ENCODE peak calls at places on chromosomes 4 and X, in eight cellular contexts. One of them, this sample, is unnamed.
A peak's percentile ranks its signal among the peaks of the same experiment; 100 is the strongest.

GRCh38 chrX:51395807-51396728 is 63.4 kb downstream of the NUDT10 start:
- ATAC-seq in effector memory CD8-positive, alpha-beta T cell: peak; percentile 91
- ATAC-seq in T-cell: peak; percentile 87
- ATAC-seq in Right ventricle myocardium superior: no peak
- ATAC-seq in gastroesophageal sphincter: peak; percentile 58
- ATAC-seq in heart left ventricle: peak; percentile 39
- ATAC-seq in natural killer cell: peak; percentile 64
- ATAC-seq in stimulated activated effector memory CD8-positive, alpha-beta T cell treated with anti-CD3 and anti-CD28 coated beads, Interleukin-12 subunit alpha, Interleukin-12 subunit beta, amount 100 ng/mL, for 72 hours: peak; percentile 73
- ATAC-seq in this sample: peak; percentile 80

GRCh38 chrX:75642811-75643361 is 120.0 kb upstream of the ZDHHC15 start:
- ATAC-seq in gastroesophageal sphincter: no peak
- ATAC-seq in Right ventricle myocardium superior: no peak
- ATAC-seq in heart left ventricle: no peak
- ATAC-seq in T-cell: no peak
- ATAC-seq in natural killer cell: no peak
- ATAC-seq in effector memory CD8-positive, alpha-beta T cell: no peak
- ATAC-seq in stimulated activated effector memory CD8-positive, alpha-beta T cell treated with anti-CD3 and anti-CD28 coated beads, Interleukin-12 subunit alpha, Interleukin-12 subunit beta, amount 100 ng/mL, for 72 hours: no peak
- ATAC-seq in this sample: no peak

GRCh38 chrX:44439242-44439641 is 95.8 kb upstream of the EFHC2 start:
- ATAC-seq in effector memory CD8-positive, alpha-beta T cell: no peak
- ATAC-seq in heart left ventricle: no peak
- ATAC-seq in natural killer cell: no peak
- ATAC-seq in gastroesophageal sphincter: no peak
- ATAC-seq in Right ventricle myocardium superior: no peak
- ATAC-seq in stimulated activated effector memory CD8-positive, alpha-beta T cell treated with anti-CD3 and anti-CD28 coated beads, Interleukin-12 subunit alpha, Interleukin-12 subunit beta, amount 100 ng/mL, for 72 hours: no peak
- ATAC-seq in T-cell: no peak
- ATAC-seq in this sample: no peak

GRCh38 chr4:38078590-38079381 is 118.6 kb downstream of the PTTG2 start:
- ATAC-seq in gastroesophageal sphincter: no peak
- ATAC-seq in T-cell: no peak
- ATAC-seq in Right ventricle myocardium superior: peak; percentile 31
- ATAC-seq in effector memory CD8-positive, alpha-beta T cell: no peak
- ATAC-seq in heart left ventricle: no peak
- ATAC-seq in natural killer cell: peak; percentile 72
- ATAC-seq in stimulated activated effector memory CD8-positive, alpha-beta T cell treated with anti-CD3 and anti-CD28 coated beads, Interleukin-12 subunit alpha, Interleukin-12 subunit beta, amount 100 ng/mL, for 72 hours: peak; percentile 62
- ATAC-seq in this sample: peak; percentile 70

GRCh38 chr4:175935016-175935661 is 123.1 kb upstream of the GPM6A start:
- ATAC-seq in effector memory CD8-positive, alpha-beta T cell: no peak
- ATAC-seq in T-cell: no peak
- ATAC-seq in gastroesophageal sphincter: no peak
- ATAC-seq in heart left ventricle: no peak
- ATAC-seq in stimulated activated effector memory CD8-positive, alpha-beta T cell treated with anti-CD3 and anti-CD28 coated beads, Interleukin-12 subunit alpha, Interleukin-12 subunit beta, amount 100 ng/mL, for 72 hours: no peak
- ATAC-seq in Right ventricle myocardium superior: no peak
- ATAC-seq in natural killer cell: no peak
- ATAC-seq in this sample: no peak

GRCh38 chrX:143472334-143472938 is 44.8 kb downstream of the SPANXN3 start:
- ATAC-seq in gastroesophageal sphincter: no peak
- ATAC-seq in stimulated activated effector memory CD8-positive, alpha-beta T cell treated with anti-CD3 and anti-CD28 coated beads, Interleukin-12 subunit alpha, Interleukin-12 subunit beta, amount 100 ng/mL, for 72 hours: no peak
- ATAC-seq in natural killer cell: no peak
- ATAC-seq in Right ventricle myocardium superior: no peak
- ATAC-seq in heart left ventricle: no peak
- ATAC-seq in T-cell: no peak
- ATAC-seq in effector memory CD8-positive, alpha-beta T cell: no peak
- ATAC-seq in this sample: no peak

GRCh38 chr4:168679397-168680176 is 182.7 kb downstream of the PALLD start:
- ATAC-seq in natural killer cell: no peak
- ATAC-seq in Right ventricle myocardium superior: no peak
- ATAC-seq in T-cell: no peak
- ATAC-seq in gastroesophageal sphincter: no peak
- ATAC-seq in heart left ventricle: peak; percentile 9
- ATAC-seq in stimulated activated effector memory CD8-positive, alpha-beta T cell treated with anti-CD3 and anti-CD28 coated beads, Interleukin-12 subunit alpha, Interleukin-12 subunit beta, amount 100 ng/mL, for 72 hours: no peak
- ATAC-seq in effector memory CD8-positive, alpha-beta T cell: no peak
- ATAC-seq in this sample: no peak

GRCh38 chr4:54930226-54930625 is 195.2 kb downstream of the KDR start:
- ATAC-seq in gastroesophageal sphincter: peak; percentile 43
- ATAC-seq in effector memory CD8-positive, alpha-beta T cell: no peak
- ATAC-seq in Right ventricle myocardium superior: peak; percentile 52
- ATAC-seq in stimulated activated effector memory CD8-positive, alpha-beta T cell treated with anti-CD3 and anti-CD28 coated beads, Interleukin-12 subunit alpha, Interleukin-12 subunit beta, amount 100 ng/mL, for 72 hours: peak; percentile 74
- ATAC-seq in natural killer cell: no peak
- ATAC-seq in heart left ventricle: peak; percentile 71
- ATAC-seq in T-cell: no peak
- ATAC-seq in this sample: no peak

GRCh38 chrX:21657318-21658151 is 595 bp downstream of the KLHL34 start:
- ATAC-seq in Right ventricle myocardium superior: no peak
- ATAC-seq in T-cell: peak; percentile 61
- ATAC-seq in natural killer cell: no peak
- ATAC-seq in heart left ventricle: no peak
- ATAC-seq in effector memory CD8-positive, alpha-beta T cell: no peak
- ATAC-seq in stimulated activated effector memory CD8-positive, alpha-beta T cell treated with anti-CD3 and anti-CD28 coated beads, Interleukin-12 subunit alpha, Interleukin-12 subunit beta, amount 100 ng/mL, for 72 hours: no peak
- ATAC-seq in gastroesophageal sphincter: no peak
- ATAC-seq in this sample: peak; percentile 59

GRCh38 chr4:25100156-25100555 is 60.1 kb downstream of the SEPSECS start:
- ATAC-seq in effector memory CD8-positive, alpha-beta T cell: no peak
- ATAC-seq in gastroesophageal sphincter: no peak
- ATAC-seq in natural killer cell: no peak
- ATAC-seq in stimulated activated effector memory CD8-positive, alpha-beta T cell treated with anti-CD3 and anti-CD28 coated beads, Interleukin-12 subunit alpha, Interleukin-12 subunit beta, amount 100 ng/mL, for 72 hours: no peak
- ATAC-seq in T-cell: no peak
- ATAC-seq in Right ventricle myocardium superior: no peak
- ATAC-seq in heart left ventricle: no peak
- ATAC-seq in this sample: no peak

GRCh38 chr4:109276482-109277095 is 25.9 kb downstream of the COL25A1 start:
- ATAC-seq in Right ventricle myocardium superior: no peak
- ATAC-seq in heart left ventricle: no peak
- ATAC-seq in gastroesophageal sphincter: no peak
- ATAC-seq in stimulated activated effector memory CD8-positive, alpha-beta T cell treated with anti-CD3 and anti-CD28 coated beads, Interleukin-12 subunit alpha, Interleukin-12 subunit beta, amount 100 ng/mL, for 72 hours: peak; percentile 98
- ATAC-seq in natural killer cell: no peak
- ATAC-seq in T-cell: no peak
- ATAC-seq in effector memory CD8-positive, alpha-beta T cell: no peak
- ATAC-seq in this sample: peak; percentile 73

GRCh38 chr4:95531141-95531540 is 17.6 kb downstream of the UNC5C start:
- ATAC-seq in heart left ventricle: no peak
- ATAC-seq in effector memory CD8-positive, alpha-beta T cell: no peak
- ATAC-seq in gastroesophageal sphincter: no peak
- ATAC-seq in T-cell: no peak
- ATAC-seq in natural killer cell: no peak
- ATAC-seq in Right ventricle myocardium superior: no peak
- ATAC-seq in stimulated activated effector memory CD8-positive, alpha-beta T cell treated with anti-CD3 and anti-CD28 coated beads, Interleukin-12 subunit alpha, Interleukin-12 subunit beta, amount 100 ng/mL, for 72 hours: no peak
- ATAC-seq in this sample: no peak

GRCh38 chr4:70778888-70779422 is 57.2 kb downstream of the RUFY3 start:
- ATAC-seq in Right ventricle myocardium superior: peak; percentile 75
- ATAC-seq in natural killer cell: no peak
- ATAC-seq in heart left ventricle: peak; percentile 67
- ATAC-seq in stimulated activated effector memory CD8-positive, alpha-beta T cell treated with anti-CD3 and anti-CD28 coated beads, Interleukin-12 subunit alpha, Interleukin-12 subunit beta, amount 100 ng/mL, for 72 hours: no peak
- ATAC-seq in gastroesophageal sphincter: peak; percentile 39
- ATAC-seq in T-cell: no peak
- ATAC-seq in effector memory CD8-positive, alpha-beta T cell: no peak
- ATAC-seq in this sample: no peak

GRCh38 chrX:64536740-64537139 is 141.5 kb upstream of the MTMR8 start:
- ATAC-seq in T-cell: no peak
- ATAC-seq in heart left ventricle: no peak
- ATAC-seq in stimulated activated effector memory CD8-positive, alpha-beta T cell treated with anti-CD3 and anti-CD28 coated beads, Interleukin-12 subunit alpha, Interleukin-12 subunit beta, amount 100 ng/mL, for 72 hours: no peak
- ATAC-seq in natural killer cell: no peak
- ATAC-seq in Right ventricle myocardium superior: no peak
- ATAC-seq in effector memory CD8-positive, alpha-beta T cell: no peak
- ATAC-seq in gastroesophageal sphincter: no peak
- ATAC-seq in this sample: no peak

GRCh38 chrX:48833531-48834138 is 1.8 kb downstream of the PCSK1N start:
- ATAC-seq in Right ventricle myocardium superior: no peak
- ATAC-seq in T-cell: no peak
- ATAC-seq in stimulated activated effector memory CD8-positive, alpha-beta T cell treated with anti-CD3 and anti-CD28 coated beads, Interleukin-12 subunit alpha, Interleukin-12 subunit beta, amount 100 ng/mL, for 72 hours: no peak
- ATAC-seq in natural killer cell: no peak
- ATAC-seq in heart left ventricle: no peak
- ATAC-seq in effector memory CD8-positive, alpha-beta T cell: no peak
- ATAC-seq in gastroesophageal sphincter: no peak
- ATAC-seq in this sample: no peak

GRCh38 chr4:78693777-78694456 is 82.2 kb upstream of the BMP2K start:
- ATAC-seq in heart left ventricle: peak; percentile 49
- ATAC-seq in gastroesophageal sphincter: no peak
- ATAC-seq in effector memory CD8-positive, alpha-beta T cell: no peak
- ATAC-seq in Right ventricle myocardium superior: peak; percentile 27
- ATAC-seq in stimulated activated effector memory CD8-positive, alpha-beta T cell treated with anti-CD3 and anti-CD28 coated beads, Interleukin-12 subunit alpha, Interleukin-12 subunit beta, amount 100 ng/mL, for 72 hours: no peak
- ATAC-seq in natural killer cell: no peak
- ATAC-seq in T-cell: no peak
- ATAC-seq in this sample: no peak

GRCh38 chr4:37879365-37879764 is 11.5 kb upstream of the TBC1D1 start:
- ATAC-seq in gastroesophageal sphincter: no peak
- ATAC-seq in stimulated activated effector memory CD8-positive, alpha-beta T cell treated with anti-CD3 and anti-CD28 coated beads, Interleukin-12 subunit alpha, Interleukin-12 subunit beta, amount 100 ng/mL, for 72 hours: no peak
- ATAC-seq in T-cell: no peak
- ATAC-seq in effector memory CD8-positive, alpha-beta T cell: no peak
- ATAC-seq in Right ventricle myocardium superior: no peak
- ATAC-seq in heart left ventricle: no peak
- ATAC-seq in natural killer cell: no peak
- ATAC-seq in this sample: no peak

GRCh38 chr4:64503416-64503815 is 94.2 kb upstream of the TECRL start:
- ATAC-seq in natural killer cell: no peak
- ATAC-seq in gastroesophageal sphincter: no peak
- ATAC-seq in T-cell: no peak
- ATAC-seq in stimulated activated effector memory CD8-positive, alpha-beta T cell treated with anti-CD3 and anti-CD28 coated beads, Interleukin-12 subunit alpha, Interleukin-12 subunit beta, amount 100 ng/mL, for 72 hours: no peak
- ATAC-seq in Right ventricle myocardium superior: peak; percentile 84
- ATAC-seq in heart left ventricle: peak; percentile 69
- ATAC-seq in effector memory CD8-positive, alpha-beta T cell: no peak
- ATAC-seq in this sample: no peak

GRCh38 chr4:139167774-139168444 is 9.1 kb downstream of the ELF2 start:
- ATAC-seq in effector memory CD8-positive, alpha-beta T cell: peak; percentile 24
- ATAC-seq in natural killer cell: peak; percentile 57
- ATAC-seq in gastroesophageal sphincter: peak; percentile 66
- ATAC-seq in Right ventricle myocardium superior: peak; percentile 66
- ATAC-seq in heart left ventricle: peak; percentile 77
- ATAC-seq in stimulated activated effector memory CD8-positive, alpha-beta T cell treated with anti-CD3 and anti-CD28 coated beads, Interleukin-12 subunit alpha, Interleukin-12 subunit beta, amount 100 ng/mL, for 72 hours: no peak
- ATAC-seq in T-cell: no peak
- ATAC-seq in this sample: no peak

GRCh38 chr4:5734841-5735240 is 23.8 kb downstream of the EVC start:
- ATAC-seq in effector memory CD8-positive, alpha-beta T cell: no peak
- ATAC-seq in gastroesophageal sphincter: peak; percentile 50
- ATAC-seq in Right ventricle myocardium superior: peak; percentile 84
- ATAC-seq in stimulated activated effector memory CD8-positive, alpha-beta T cell treated with anti-CD3 and anti-CD28 coated beads, Interleukin-12 subunit alpha, Interleukin-12 subunit beta, amount 100 ng/mL, for 72 hours: peak; percentile 37
- ATAC-seq in heart left ventricle: peak; percentile 69
- ATAC-seq in T-cell: no peak
- ATAC-seq in natural killer cell: no peak
- ATAC-seq in this sample: no peak

GRCh38 chr4:43132010-43132582 is 239.6 kb downstream of the GRXCR1 start:
- ATAC-seq in natural killer cell: no peak
- ATAC-seq in heart left ventricle: no peak
- ATAC-seq in Right ventricle myocardium superior: no peak
- ATAC-seq in effector memory CD8-positive, alpha-beta T cell: no peak
- ATAC-seq in stimulated activated effector memory CD8-positive, alpha-beta T cell treated with anti-CD3 and anti-CD28 coated beads, Interleukin-12 subunit alpha, Interleukin-12 subunit beta, amount 100 ng/mL, for 72 hours: no peak
- ATAC-seq in T-cell: no peak
- ATAC-seq in gastroesophageal sphincter: no peak
- ATAC-seq in this sample: no peak

GRCh38 chr4:112172180-112172579 is 26.9 kb downstream of the FAM241A start:
- ATAC-seq in T-cell: no peak
- ATAC-seq in stimulated activated effector memory CD8-positive, alpha-beta T cell treated with anti-CD3 and anti-CD28 coated beads, Interleukin-12 subunit alpha, Interleukin-12 subunit beta, amount 100 ng/mL, for 72 hours: peak; percentile 76
- ATAC-seq in natural killer cell: no peak
- ATAC-seq in heart left ventricle: no peak
- ATAC-seq in Right ventricle myocardium superior: no peak
- ATAC-seq in effector memory CD8-positive, alpha-beta T cell: no peak
- ATAC-seq in gastroesophageal sphincter: no peak
- ATAC-seq in this sample: peak; percentile 52

GRCh38 chr4:79403356-79403755 is 4.7 kb downstream of the GK2 start:
- ATAC-seq in stimulated activated effector memory CD8-positive, alpha-beta T cell treated with anti-CD3 and anti-CD28 coated beads, Interleukin-12 subunit alpha, Interleukin-12 subunit beta, amount 100 ng/mL, for 72 hours: no peak
- ATAC-seq in effector memory CD8-positive, alpha-beta T cell: no peak
- ATAC-seq in natural killer cell: no peak
- ATAC-seq in gastroesophageal sphincter: no peak
- ATAC-seq in T-cell: no peak
- ATAC-seq in heart left ventricle: no peak
- ATAC-seq in Right ventricle myocardium superior: no peak
- ATAC-seq in this sample: no peak

GRCh38 chrX:11698747-11699146 is 33.0 kb upstream of the ARHGAP6 start:
- ATAC-seq in stimulated activated effector memory CD8-positive, alpha-beta T cell treated with anti-CD3 and anti-CD28 coated beads, Interleukin-12 subunit alpha, Interleukin-12 subunit beta, amount 100 ng/mL, for 72 hours: no peak
- ATAC-seq in Right ventricle myocardium superior: peak; percentile 51
- ATAC-seq in natural killer cell: no peak
- ATAC-seq in gastroesophageal sphincter: peak; percentile 31
- ATAC-seq in heart left ventricle: peak; percentile 49
- ATAC-seq in effector memory CD8-positive, alpha-beta T cell: no peak
- ATAC-seq in T-cell: no peak
- ATAC-seq in this sample: no peak

GRCh38 chrX:16436348-16437188 is 213.4 kb upstream of the S100G start:
- ATAC-seq in natural killer cell: peak; percentile 46
- ATAC-seq in T-cell: peak; percentile 42
- ATAC-seq in stimulated activated effector memory CD8-positive, alpha-beta T cell treated with anti-CD3 and anti-CD28 coated beads, Interleukin-12 subunit alpha, Interleukin-12 subunit beta, amount 100 ng/mL, for 72 hours: peak; percentile 82
- ATAC-seq in Right ventricle myocardium superior: peak; percentile 91
- ATAC-seq in effector memory CD8-positive, alpha-beta T cell: peak; percentile 57
- ATAC-seq in heart left ventricle: peak; percentile 95
- ATAC-seq in gastroesophageal sphincter: peak; percentile 68
- ATAC-seq in this sample: peak; percentile 60

GRCh38 chr4:171565130-171565788 is 247.9 kb upstream of the GALNTL6 start:
- ATAC-seq in effector memory CD8-positive, alpha-beta T cell: no peak
- ATAC-seq in Right ventricle myocardium superior: no peak
- ATAC-seq in stimulated activated effector memory CD8-positive, alpha-beta T cell treated with anti-CD3 and anti-CD28 coated beads, Interleukin-12 subunit alpha, Interleukin-12 subunit beta, amount 100 ng/mL, for 72 hours: no peak
- ATAC-seq in gastroesophageal sphincter: no peak
- ATAC-seq in T-cell: no peak
- ATAC-seq in heart left ventricle: no peak
- ATAC-seq in natural killer cell: no peak
- ATAC-seq in this sample: no peak

GRCh38 chrX:70132244-70132643 is 1.0 kb upstream of the IGBP1 start:
- ATAC-seq in stimulated activated effector memory CD8-positive, alpha-beta T cell treated with anti-CD3 and anti-CD28 coated beads, Interleukin-12 subunit alpha, Interleukin-12 subunit beta, amount 100 ng/mL, for 72 hours: no peak
- ATAC-seq in effector memory CD8-positive, alpha-beta T cell: no peak
- ATAC-seq in gastroesophageal sphincter: no peak
- ATAC-seq in heart left ventricle: no peak
- ATAC-seq in T-cell: no peak
- ATAC-seq in Right ventricle myocardium superior: no peak
- ATAC-seq in natural killer cell: no peak
- ATAC-seq in this sample: no peak

GRCh38 chr4:74092957-74093356 is 6.0 kb downstream of the CXCL2 start:
- ATAC-seq in T-cell: no peak
- ATAC-seq in gastroesophageal sphincter: no peak
- ATAC-seq in natural killer cell: no peak
- ATAC-seq in stimulated activated effector memory CD8-positive, alpha-beta T cell treated with anti-CD3 and anti-CD28 coated beads, Interleukin-12 subunit alpha, Interleukin-12 subunit beta, amount 100 ng/mL, for 72 hours: no peak
- ATAC-seq in effector memory CD8-positive, alpha-beta T cell: no peak
- ATAC-seq in Right ventricle myocardium superior: no peak
- ATAC-seq in heart left ventricle: no peak
- ATAC-seq in this sample: no peak

GRCh38 chr4:185224597-185224996 is 15.2 kb downstream of the SNX25 start:
- ATAC-seq in natural killer cell: no peak
- ATAC-seq in effector memory CD8-positive, alpha-beta T cell: no peak
- ATAC-seq in gastroesophageal sphincter: no peak
- ATAC-seq in Right ventricle myocardium superior: no peak
- ATAC-seq in T-cell: no peak
- ATAC-seq in stimulated activated effector memory CD8-positive, alpha-beta T cell treated with anti-CD3 and anti-CD28 coated beads, Interleukin-12 subunit alpha, Interleukin-12 subunit beta, amount 100 ng/mL, for 72 hours: no peak
- ATAC-seq in heart left ventricle: no peak
- ATAC-seq in this sample: no peak

GRCh38 chrX:149870840-149871239 is 10.1 kb upstream of the MAGEA8 start:
- ATAC-seq in heart left ventricle: no peak
- ATAC-seq in gastroesophageal sphincter: no peak
- ATAC-seq in stimulated activated effector memory CD8-positive, alpha-beta T cell treated with anti-CD3 and anti-CD28 coated beads, Interleukin-12 subunit alpha, Interleukin-12 subunit beta, amount 100 ng/mL, for 72 hours: no peak
- ATAC-seq in Right ventricle myocardium superior: no peak
- ATAC-seq in T-cell: no peak
- ATAC-seq in natural killer cell: no peak
- ATAC-seq in effector memory CD8-positive, alpha-beta T cell: no peak
- ATAC-seq in this sample: no peak

GRCh38 chr4:139278956-139279722 is 886 bp downstream of the MGARP start:
- ATAC-seq in T-cell: peak; percentile 63
- ATAC-seq in stimulated activated effector memory CD8-positive, alpha-beta T cell treated with anti-CD3 and anti-CD28 coated beads, Interleukin-12 subunit alpha, Interleukin-12 subunit beta, amount 100 ng/mL, for 72 hours: peak; percentile 55
- ATAC-seq in natural killer cell: no peak
- ATAC-seq in Right ventricle myocardium superior: peak; percentile 46
- ATAC-seq in heart left ventricle: peak; percentile 50
- ATAC-seq in gastroesophageal sphincter: no peak
- ATAC-seq in effector memory CD8-positive, alpha-beta T cell: peak; percentile 50
- ATAC-seq in this sample: no peak

GRCh38 chrX:111159232-111159631 is 63.2 kb downstream of the PAK3 start:
- ATAC-seq in effector memory CD8-positive, alpha-beta T cell: no peak
- ATAC-seq in gastroesophageal sphincter: no peak
- ATAC-seq in Right ventricle myocardium superior: no peak
- ATAC-seq in stimulated activated effector memory CD8-positive, alpha-beta T cell treated with anti-CD3 and anti-CD28 coated beads, Interleukin-12 subunit alpha, Interleukin-12 subunit beta, amount 100 ng/mL, for 72 hours: no peak
- ATAC-seq in natural killer cell: no peak
- ATAC-seq in T-cell: no peak
- ATAC-seq in heart left ventricle: no peak
- ATAC-seq in this sample: no peak

GRCh38 chr4:40300371-40301162 is 34.6 kb upstream of the CHRNA9 start:
- ATAC-seq in gastroesophageal sphincter: no peak
- ATAC-seq in natural killer cell: no peak
- ATAC-seq in heart left ventricle: no peak
- ATAC-seq in Right ventricle myocardium superior: no peak
- ATAC-seq in stimulated activated effector memory CD8-positive, alpha-beta T cell treated with anti-CD3 and anti-CD28 coated beads, Interleukin-12 subunit alpha, Interleukin-12 subunit beta, amount 100 ng/mL, for 72 hours: no peak
- ATAC-seq in effector memory CD8-positive, alpha-beta T cell: no peak
- ATAC-seq in T-cell: no peak
- ATAC-seq in this sample: no peak

GRCh38 chr4:123777297-123777859 is 380.8 kb downstream of the SPRY1 start:
- ATAC-seq in Right ventricle myocardium superior: peak; percentile 94
- ATAC-seq in natural killer cell: no peak
- ATAC-seq in heart left ventricle: peak; percentile 95
- ATAC-seq in gastroesophageal sphincter: peak; percentile 85
- ATAC-seq in T-cell: no peak
- ATAC-seq in stimulated activated effector memory CD8-positive, alpha-beta T cell treated with anti-CD3 and anti-CD28 coated beads, Interleukin-12 subunit alpha, Interleukin-12 subunit beta, amount 100 ng/mL, for 72 hours: no peak
- ATAC-seq in effector memory CD8-positive, alpha-beta T cell: no peak
- ATAC-seq in this sample: no peak

This sample was measured in activated CD4-positive, CD25-positive, alpha-beta regulatory T cell treated with anti-CD3 and anti-CD28 coated beads, Interleukin-2, amount 50 U/mL, for 24 hours.